ENCODE peak calls at places on chromosomes 16 and 17, in nine cellular contexts. D is activated T-helper 1 cell treated with Interleukin-2 at 50 U/mL for 16 hours; S is BJ; P is T-helper 1 cell; K is stimulated activated CD8-positive, alpha-beta memory T cell treated with anti-CD3 and anti-CD28 coated beads, Interleukin-7, amount 100 ng/mL, for 1 hour; U is skeletal muscle cell; N is stomach; I is GM20000; H is CD8-positive, alpha-beta T cell. O is an unnamed sample.

GRCh38 chr17:37089998-37090397 is 141.2 kb downstream of the AATF start:
- DNase-seq in S (no peak), H (peak), D (no peak), P (peak), U (no peak), N (no peak), I (peak), K (peak), O (peak)

GRCh38 chr17:48439473-48439872 is 9.5 kb upstream of the SKAP1 start:
- DNase-seq in P (no peak), S (no peak), K (no peak), N (no peak), H (peak), I (peak), D (no peak), U (no peak), O (no peak)

GRCh38 chr17:82441686-82442487 is 8.7 kb downstream of the CYBC1 start:
- DNase-seq in P (no peak), H (no peak), D (no peak), S (no peak), K (no peak), I (peak), U (no peak), N (no peak), O (no peak)

GRCh38 chr17:30267625-30268024 is 24.1 kb downstream of the BLMH start:
- DNase-seq in S (no peak), H (no peak), U (no peak), D (no peak), P (no peak), I (no peak), K (no peak), N (no peak), O (no peak)

GRCh38 chr17:41917192-41917591 is 1.6 kb downstream of the ACLY start:
- DNase-seq in I (no peak), N (no peak), D (no peak), S (no peak), H (no peak), U (no peak), K (no peak), P (no peak), O (no peak)

GRCh38 chr17:79919862-79920720 is 80.9 kb upstream of the CBX4 start:
- DNase-seq in U (no peak), H (no peak), P (no peak), S (no peak), N (no peak), I (no peak), D (no peak), K (no peak), O (no peak)

GRCh38 chr16:72474511-72475123 is 302.7 kb upstream of the PMFBP1 start:
- DNase-seq in K (no peak), H (no peak), N (no peak), D (no peak), S (peak), U (peak), I (no peak), P (no peak), O (no peak)

GRCh38 chr17:79028496-79029326 is 4.7 kb downstream of the C1QTNF1 start:
- DNase-seq in I (no peak), D (no peak), K (no peak), S (no peak), N (no peak), U (no peak), H (no peak), P (no peak), O (no peak)

GRCh38 chr16:58500329-58501241 is 642 bp downstream of the NDRG4 start:
- DNase-seq in P (no peak), H (peak), K (no peak), I (no peak), N (no peak), S (no peak), U (no peak), D (no peak), O (no peak)

GRCh38 chr16:29126621-29127020 is 141.8 kb downstream of the LAT start:
- DNase-seq in S (no peak), I (no peak), U (no peak), D (no peak), H (no peak), K (no peak), P (no peak), N (no peak), O (no peak)

GRCh38 chr17:67063146-67063545 is 18.8 kb downstream of the CACNG1 start:
- DNase-seq in U (no peak), H (no peak), K (no peak), I (no peak), S (no peak), D (no peak), N (no peak), P (no peak), O (no peak)

GRCh38 chr17:18102640-18103039 is 5.9 kb upstream of the MYO15A start:
- DNase-seq in U (no peak), P (no peak), N (no peak), H (no peak), K (no peak), I (no peak), S (no peak), D (no peak), O (no peak)

GRCh38 chr17:969767-970387 is 9.7 kb downstream of the NXN start:
- DNase-seq in S (no peak), U (no peak), N (no peak), P (no peak), I (no peak), H (no peak), D (no peak), K (no peak), O (no peak)

GRCh38 chr16:83994703-83995102 is 26.7 kb downstream of the NECAB2 start:
- DNase-seq in U (peak), N (no peak), K (no peak), S (no peak), D (no peak), P (no peak), I (no peak), H (no peak), O (no peak)

GRCh38 chr16:23824909-23825308 is 10.9 kb upstream of the PRKCB start:
- DNase-seq in K (no peak), S (no peak), P (no peak), I (no peak), U (no peak), D (no peak), H (no peak), N (no peak), O (no peak)

GRCh38 chr16:77297996-77298637 is 98.9 kb downstream of the SYCE1L start:
- DNase-seq in H (no peak), S (no peak), N (no peak), U (no peak), K (no peak), D (no peak), I (no peak), P (no peak), O (no peak)

O was measured in T-cell.